ENCODE peak calls at places on chromosomes 12 and 14, in ten cellular contexts. F is ecto neural progenitor cell; X is body of pancreas; O is AG20443; R is choroid plexus epithelial cell; A is NCI-H2081; P is iris pigment epithelial cell; W is activated naive CD8-positive, alpha-beta T cell treated with anti-CD3 and anti-CD28 coated beads for 36 hours; H is NCI-H2029; L is iPS DF 6.9. M is an unnamed sample.

GRCh38 chr12:21607701-21608100 is 3.1 kb upstream of the GYS2 start:
- DNase-seq in F (no peak), X (no peak), O (no peak), R (peak; percentile 68), A (no peak), P (peak; percentile 37), W (no peak), H (no peak), L (no peak), M (no peak)

GRCh38 chr12:67952787-67953186 is 36.5 kb upstream of the IFNG-AS1 start:
- DNase-seq in F (no peak), X (no peak), O (no peak), R (no peak), A (no peak), P (no peak), W (no peak), H (no peak), L (no peak), M (no peak)

GRCh38 chr12:45726594-45727300 is 2.8 kb upstream of the ARID2 start:
- DNase-seq in F (peak; percentile 82), X (peak; percentile 61), O (peak; percentile 69), R (peak; percentile 37), A (peak; percentile 59), P (peak; percentile 56), W (peak; percentile 35), H (peak; percentile 46), L (no peak), M (peak; percentile 82)

GRCh38 chr14:60303745-60304144 is 54.7 kb downstream of the PPM1A start:
- DNase-seq in F (no peak), X (peak; percentile 16), O (no peak), R (no peak), A (no peak), P (no peak), W (no peak), H (no peak), L (no peak), M (no peak)

GRCh38 chr12:92803921-92804320 is 101.1 kb downstream of the PLEKHG7 start:
- DNase-seq in F (no peak), X (no peak), O (no peak), R (no peak), A (no peak), P (no peak), W (no peak), H (no peak), L (no peak), M (no peak)

GRCh38 chr14:49986344-49987014 is 93.6 kb downstream of the ARF6 start:
- DNase-seq in F (no peak), X (no peak), O (no peak), R (peak; percentile 67), A (no peak), P (peak; percentile 69), W (no peak), H (no peak), L (no peak), M (no peak)

GRCh38 chr14:80567905-80568512 is 356.7 kb upstream of the DIO2 start:
- DNase-seq in F (no peak), X (no peak), O (no peak), R (peak; percentile 46), A (no peak), P (peak; percentile 77), W (no peak), H (no peak), L (no peak), M (peak; percentile 70)

GRCh38 chr12:52006726-52007157 is at the start of gene TAMALIN:
- DNase-seq in F (peak; percentile 83), X (peak; percentile 67), O (peak; percentile 94), R (peak; percentile 74), A (peak; percentile 63), P (peak; percentile 36), W (peak; percentile 88), H (peak; percentile 13), L (no peak), M (peak; percentile 89)

GRCh38 chr12:69655616-69656336 is 43.3 kb downstream of the BEST3 start:
- DNase-seq in F (no peak), X (peak; percentile 15), O (peak; percentile 80), R (peak; percentile 95), A (no peak), P (peak; percentile 95), W (no peak), H (no peak), L (no peak), M (peak; percentile 86)

GRCh38 chr14:30440986-30441385 is 118.0 kb upstream of the G2E3 start:
- DNase-seq in F (no peak), X (no peak), O (peak; percentile 46), R (no peak), A (peak; percentile 17), P (no peak), W (no peak), H (no peak), L (no peak), M (no peak)

GRCh38 chr12:57899010-57899662 is 42.2 kb upstream of the ATP23 start:
- DNase-seq in F (no peak), X (peak; percentile 30), O (peak; percentile 54), R (peak; percentile 75), A (peak; percentile 72), P (peak; percentile 91), W (peak; percentile 90), H (peak; percentile 69), L (no peak), M (no peak)